ENCODE peak calls at places on chromosomes 7 and 10, in four cellular contexts. G is testis, S is cardiac muscle cell, U is dorsolateral prefrontal cortex. J is an unnamed sample.

GRCh38 chr10:15384154-15384553 is 13.1 kb upstream of the FAM171A1 start:
- DNase-seq in G (no peak), S (no peak), U (no peak), J (no peak)

GRCh38 chr10:133357293-133358151 is at the start of gene FUOM:
- DNase-seq in G (no peak), S (peak; percentile 80), U (no peak), J (no peak)

GRCh38 chr7:79137942-79138341 is 315.5 kb downstream of the MAGI2 start:
- DNase-seq in G (no peak), S (no peak), U (no peak), J (no peak)

GRCh38 chr7:585229-585711 is 65.6 kb upstream of the PDGFA start:
- DNase-seq in G (no peak), S (no peak), U (no peak), J (no peak)

GRCh38 chr10:28200804-28201203 is 102.1 kb downstream of the MPP7 start:
- DNase-seq in G (no peak), S (no peak), U (no peak), J (no peak)

GRCh38 chr7:87874066-87874465 is 2.1 kb downstream of the SLC25A40 start:
- DNase-seq in G (no peak), S (no peak), U (no peak), J (no peak)

GRCh38 chr7:24283900-24284698 is at the start of gene NPY:
- DNase-seq in G (no peak), S (peak; percentile 44), U (no peak), J (no peak)

GRCh38 chr10:131888186-131888604 is 12.6 kb upstream of the PPP2R2D start:
- DNase-seq in G (no peak), S (no peak), U (no peak), J (no peak)

GRCh38 chr10:112524637-112525036 is 77.6 kb downstream of the VTI1A start:
- DNase-seq in G (no peak), S (no peak), U (no peak), J (no peak)

GRCh38 chr7:157150825-157151412 is 12.2 kb downstream of the UBE3C start:
- DNase-seq in G (peak; percentile 36), S (peak; percentile 74), U (no peak), J (no peak)

GRCh38 chr10:28241766-28242399 is 61.0 kb downstream of the MPP7 start:
- DNase-seq in G (peak; percentile 37), S (peak; percentile 69), U (no peak), J (no peak)

GRCh38 chr7:36127075-36127740 is 25.8 kb upstream of the EEPD1 start:
- DNase-seq in G (no peak), S (no peak), U (no peak), J (peak; percentile 88)

GRCh38 chr7:151375530-151376217 is 34.1 kb downstream of the NUB1 start:
- DNase-seq in G (no peak), S (no peak), U (no peak), J (no peak)

GRCh38 chr7:105346593-105347322 is 42.0 kb downstream of the SRPK2 start:
- DNase-seq in G (no peak), S (no peak), U (no peak), J (no peak)

GRCh38 chr10:22420787-22421517 is 75.7 kb downstream of the SPAG6 start:
- DNase-seq in G (no peak), S (no peak), U (no peak), J (no peak)

GRCh38 chr10:96524745-96525144 is 11.0 kb upstream of the TLL2 start:
- DNase-seq in G (no peak), S (no peak), U (no peak), J (no peak)

GRCh38 chr10:82564353-82565218 is 689.6 kb downstream of the NRG3 start:
- DNase-seq in G (no peak), S (no peak), U (no peak), J (no peak)

GRCh38 chr10:96747734-96748550 is 27.6 kb upstream of the PIK3AP1 start:
- DNase-seq in G (no peak), S (no peak), U (no peak), J (no peak)

GRCh38 chr7:110027385-110027784 is 1063.5 kb upstream of the LRRN3 start:
- DNase-seq in G (no peak), S (no peak), U (no peak), J (no peak)

GRCh38 chr7:36014961-36015360 is 138.1 kb upstream of the EEPD1 start:
- DNase-seq in G (no peak), S (no peak), U (no peak), J (no peak)

GRCh38 chr10:1361411-1362105 is 305.4 kb downstream of the WDR37 start:
- DNase-seq in G (no peak), S (no peak), U (no peak), J (no peak)

GRCh38 chr10:59354434-59354833 is 7.9 kb downstream of the FAM13C start:
- DNase-seq in G (no peak), S (no peak), U (no peak), J (no peak)

GRCh38 chr7:131425992-131426391 is 98.3 kb downstream of the MKLN1 start:
- DNase-seq in G (no peak), S (no peak), U (no peak), J (no peak)

GRCh38 chr7:121341933-121342332 is 13.1 kb downstream of the WNT16 start:
- DNase-seq in G (no peak), S (no peak), U (no peak), J (no peak)

GRCh38 chr7:129186749-129187260 is 1.6 kb upstream of the SMO start:
- DNase-seq in G (no peak), S (no peak), U (no peak), J (no peak)

GRCh38 chr7:130598056-130598455 is 70.5 kb downstream of the COPG2 start:
- DNase-seq in G (no peak), S (no peak), U (no peak), J (no peak)

GRCh38 chr10:80530251-80530650 is 7.5 kb upstream of the SH2D4B start:
- DNase-seq in G (no peak), S (no peak), U (no peak), J (no peak)

GRCh38 chr10:17307149-17307548 is 79.1 kb downstream of the VIM start:
- DNase-seq in G (no peak), S (no peak), U (no peak), J (no peak)

GRCh38 chr7:30322656-30323355 is 38.4 kb downstream of the ZNRF2 start:
- DNase-seq in G (no peak), S (no peak), U (no peak), J (no peak)

GRCh38 chr10:46548781-46549090 is 7.7 kb downstream of the GPRIN2 start:
- DNase-seq in G (no peak), S (no peak), U (no peak), J (no peak)

GRCh38 chr7:30923009-30923773 is 11.5 kb downstream of the AQP1 start:
- DNase-seq in G (no peak), S (no peak), U (peak; percentile 34), J (peak; percentile 83)

GRCh38 chr10:77205135-77205534 is 432.5 kb downstream of the KCNMA1 start:
- DNase-seq in G (no peak), S (no peak), U (no peak), J (no peak)

GRCh38 chr7:157122800-157123495 is 15.8 kb upstream of the UBE3C start:
- DNase-seq in G (no peak), S (no peak), U (no peak), J (no peak)

GRCh38 chr7:95631545-95631944 is 35.2 kb upstream of the PDK4 start:
- DNase-seq in G (no peak), S (no peak), U (no peak), J (no peak)

GRCh38 chr7:132402751-132403245 is 173.5 kb downstream of the PLXNA4 start:
- DNase-seq in G (peak; percentile 84), S (no peak), U (no peak), J (no peak)

GRCh38 chr10:11946652-11947051 is 96.0 kb downstream of the UPF2 start:
- DNase-seq in G (no peak), S (no peak), U (no peak), J (no peak)
- H3K4me3 ChIP-seq in G (no peak overlapping the region), S (no peak overlapping the region), U (no peak overlapping the region), J (no peak overlapping the region)

GRCh38 chr7:83859827-83860226 is 210.9 kb upstream of the SEMA3E start:
- DNase-seq in G (no peak), S (no peak), U (no peak), J (no peak)

GRCh38 chr7:83857691-83858090 is 208.8 kb upstream of the SEMA3E start:
- DNase-seq in G (no peak), S (no peak), U (no peak), J (no peak)

GRCh38 chr7:83852136-83852535 is 203.2 kb upstream of the SEMA3E start:
- DNase-seq in G (no peak), S (no peak), U (no peak), J (no peak)

GRCh38 chr7:83851551-83851950 is 202.6 kb upstream of the SEMA3E start:
- DNase-seq in G (no peak), S (no peak), U (no peak), J (no peak)

DNA sequence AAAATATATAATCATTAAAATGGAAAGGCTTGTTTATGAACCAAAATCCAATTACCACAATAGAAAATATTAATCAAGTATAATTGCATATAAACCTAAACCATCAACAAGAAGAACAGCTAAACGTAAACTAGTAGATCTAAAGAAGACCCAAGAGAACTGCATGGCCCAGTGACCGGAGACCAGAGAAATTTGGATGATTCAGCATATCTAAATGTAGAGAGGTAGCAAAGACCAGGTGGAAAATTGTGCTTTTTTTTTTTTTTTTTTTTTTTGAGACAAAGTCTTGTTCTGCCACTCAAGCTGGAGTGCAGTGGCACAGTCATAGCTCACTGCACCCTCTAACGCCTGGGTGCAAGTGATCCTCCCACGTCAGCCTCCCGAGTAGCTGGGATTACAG is 207.2 kb upstream of the SEMA3E start:
- DNase-seq in G (no peak), S (no peak), U (no peak), J (no peak)
- H3K4me3 ChIP-seq in G (no peak overlapping the region), S (no peak overlapping the region), U (no peak overlapping the region), J (no peak overlapping the region)

GRCh38 chr7:7964250-7964649 is 4.3 kb upstream of the GLCCI1 start:
- DNase-seq in G (no peak), S (no peak), U (no peak), J (no peak)
- H3K4me3 ChIP-seq in G (no peak overlapping the region), S (no peak overlapping the region), U (no peak overlapping the region), J (no peak overlapping the region)

DNA sequence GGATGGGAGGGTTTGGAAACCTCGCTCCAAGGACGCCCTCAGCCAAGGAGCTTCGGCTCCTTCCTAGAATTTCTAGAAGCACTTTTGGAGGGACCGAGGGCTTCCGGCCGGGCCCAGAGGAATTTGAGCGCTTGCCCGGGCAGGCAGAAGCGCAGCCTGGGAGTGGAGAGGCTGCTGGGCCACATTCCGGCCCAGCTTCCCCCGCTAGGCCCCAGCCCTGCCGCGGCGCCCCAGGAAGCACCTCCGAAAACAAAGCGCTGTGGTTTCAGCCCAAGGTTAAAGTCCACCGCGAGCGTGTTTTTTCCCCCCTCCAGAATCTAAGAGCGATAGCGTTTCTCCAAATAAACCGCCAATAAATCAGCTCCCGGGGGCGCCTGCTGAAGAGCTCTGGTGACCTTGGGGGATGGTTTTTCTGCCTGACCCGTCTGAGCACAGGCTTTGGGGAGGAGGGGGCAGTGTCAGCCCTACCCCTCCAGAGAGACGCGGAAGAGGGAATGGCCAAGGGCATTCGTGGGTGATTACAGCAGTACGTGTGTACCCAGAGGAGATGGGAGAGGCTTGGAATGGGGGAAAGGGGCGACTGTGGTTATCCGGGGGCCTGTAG is 5.7 kb upstream of the TNRC18 start:
- DNase-seq in G (peak; percentile 60), S (peak; percentile 55), U (no peak), J (no peak)
- H3K4me3 ChIP-seq in G (peak overlapping the region; percentile 26), S (peak overlapping the region; percentile 96), U (peak overlapping the region; percentile 94), J (peak overlapping the region; percentile 84)

J was measured in esophagus muscularis mucosa.